ENCODE peak calls at places on chromosomes 3 and 15, in seven cellular contexts. One of them, this sample, is unnamed. For H4K20me1, the result is how much of the 10 kb centered on the place peaks cover.

GRCh38 chr15:85759391-85759790 is 35.3 kb downstream of the KLHL25 start:
- DNase-seq in IMR-90: no peak
- DNase-seq in PC-3: no peak
- DNase-seq in DND-41: no peak
- DNase-seq in hepatocyte: no peak
- DNase-seq in SK-N-SH: peak
- DNase-seq in astrocyte: no peak
- DNase-seq in this sample: no peak

GRCh38 chr3:39065197-39065596 is 13.4 kb downstream of the WDR48 start:
- DNase-seq in astrocyte: peak
- DNase-seq in hepatocyte: peak
- DNase-seq in PC-3: peak
- DNase-seq in DND-41: peak
- DNase-seq in SK-N-SH: peak
- DNase-seq in IMR-90: peak
- DNase-seq in this sample: no peak

GRCh38 chr3:46710229-46710628 is 7.4 kb downstream of the PRSS50 start:
- DNase-seq in hepatocyte: no peak
- DNase-seq in SK-N-SH: no peak
- DNase-seq in IMR-90: no peak
- DNase-seq in PC-3: no peak
- DNase-seq in DND-41: no peak
- DNase-seq in astrocyte: no peak
- DNase-seq in this sample: no peak

GRCh38 chr3:34533468-34533867 is 735.0 kb downstream of the PDCD6IP start:
- DNase-seq in IMR-90: no peak
- DNase-seq in astrocyte: no peak
- DNase-seq in PC-3: no peak
- DNase-seq in DND-41: no peak
- DNase-seq in SK-N-SH: no peak
- DNase-seq in hepatocyte: no peak
- DNase-seq in this sample: no peak

GRCh38 chr3:94028093-94028837 is at the start of gene STX19:
- DNase-seq in SK-N-SH: no peak
- DNase-seq in DND-41: no peak
- DNase-seq in PC-3: peak
- DNase-seq in IMR-90: no peak
- DNase-seq in hepatocyte: no peak
- DNase-seq in astrocyte: no peak
- DNase-seq in this sample: no peak

GRCh38 chr15:63815796-63816533 is 17.8 kb downstream of the HERC1 start:
- DNase-seq in SK-N-SH: no peak
- DNase-seq in hepatocyte: no peak
- DNase-seq in IMR-90: peak
- DNase-seq in astrocyte: no peak
- DNase-seq in PC-3: no peak
- DNase-seq in DND-41: no peak
- DNase-seq in this sample: no peak

GRCh38 chr3:12979151-12979946 is 93.9 kb downstream of the IQSEC1 start:
- DNase-seq in IMR-90: no peak
- DNase-seq in SK-N-SH: no peak
- DNase-seq in hepatocyte: no peak
- DNase-seq in PC-3: no peak
- DNase-seq in DND-41: no peak
- DNase-seq in astrocyte: no peak
- DNase-seq in this sample: no peak

GRCh38 chr3:114259566-114259965 is 22.2 kb upstream of the ZNF80 start:
- DNase-seq in DND-41: no peak
- DNase-seq in astrocyte: no peak
- DNase-seq in PC-3: no peak
- DNase-seq in SK-N-SH: no peak
- DNase-seq in IMR-90: no peak
- DNase-seq in hepatocyte: no peak
- DNase-seq in this sample: no peak

GRCh38 chr3:142987080-142987700 is 14.2 kb upstream of the U2SURP start:
- DNase-seq in DND-41: no peak
- DNase-seq in IMR-90: peak
- DNase-seq in SK-N-SH: peak
- DNase-seq in PC-3: peak
- DNase-seq in astrocyte: no peak
- DNase-seq in hepatocyte: peak
- DNase-seq in this sample: no peak

GRCh38 chr3:24060055-24060454 is 115.0 kb downstream of the NR1D2 start:
- DNase-seq in hepatocyte: peak
- DNase-seq in SK-N-SH: no peak
- DNase-seq in IMR-90: peak
- DNase-seq in astrocyte: peak
- DNase-seq in PC-3: peak
- DNase-seq in DND-41: no peak
- DNase-seq in this sample: peak

GRCh38 chr3:180926526-180926925 is 14.1 kb downstream of the FXR1 start:
- DNase-seq in IMR-90: peak
- DNase-seq in DND-41: no peak
- DNase-seq in hepatocyte: no peak
- DNase-seq in SK-N-SH: no peak
- DNase-seq in PC-3: no peak
- DNase-seq in astrocyte: no peak
- DNase-seq in this sample: no peak
- H4K20me1 ChIP-seq in IMR-90: half or more
- H4K20me1 ChIP-seq in DND-41: half or more
- H4K20me1 ChIP-seq in hepatocyte: half or more
- H4K20me1 ChIP-seq in SK-N-SH: half or more
- H4K20me1 ChIP-seq in PC-3: half or more
- H4K20me1 ChIP-seq in astrocyte: half or more
- H4K20me1 ChIP-seq in this sample: under half

GRCh38 chr3:121531269-121531668 is 14.5 kb downstream of the POLQ start:
- DNase-seq in astrocyte: no peak
- DNase-seq in SK-N-SH: no peak
- DNase-seq in PC-3: no peak
- DNase-seq in hepatocyte: no peak
- DNase-seq in DND-41: no peak
- DNase-seq in IMR-90: no peak
- DNase-seq in this sample: no peak

GRCh38 chr3:121529308-121529707 is 16.5 kb downstream of the POLQ start:
- DNase-seq in SK-N-SH: peak
- DNase-seq in PC-3: peak
- DNase-seq in hepatocyte: peak
- DNase-seq in astrocyte: no peak
- DNase-seq in DND-41: no peak
- DNase-seq in IMR-90: peak
- DNase-seq in this sample: no peak
- TF ChIP-seq CTCF in SK-N-SH: peak
- TF ChIP-seq CTCF in PC-3: peak
- TF ChIP-seq CTCF in hepatocyte: peak
- TF ChIP-seq CTCF in astrocyte: peak
- TF ChIP-seq CTCF in DND-41: peak
- TF ChIP-seq CTCF in IMR-90: peak
- TF ChIP-seq CTCF in this sample: no peak

DNA sequence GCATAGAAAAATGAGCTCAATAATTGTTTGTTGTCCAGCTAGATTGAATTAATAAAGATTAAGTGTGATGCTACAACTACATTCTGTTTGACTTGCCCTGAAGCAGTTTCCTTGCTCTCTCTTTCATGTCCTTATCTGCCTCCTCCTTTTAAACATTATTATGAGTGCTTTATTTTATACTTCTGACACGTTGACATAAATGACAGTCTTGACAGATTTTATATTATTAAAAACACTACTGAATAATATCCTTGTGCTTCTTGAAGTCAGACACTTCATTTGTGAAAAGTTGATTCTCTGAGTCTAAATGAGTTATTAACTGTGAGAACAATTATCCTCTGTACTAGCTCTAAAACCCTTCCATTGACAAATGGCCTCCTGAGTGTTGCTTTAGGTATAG is 58.2 kb downstream of the PLCL2 start:
- DNase-seq in SK-N-SH: no peak
- DNase-seq in DND-41: no peak
- DNase-seq in astrocyte: no peak
- DNase-seq in IMR-90: no peak
- DNase-seq in PC-3: no peak
- DNase-seq in hepatocyte: no peak
- DNase-seq in this sample: no peak
- H4K20me1 ChIP-seq in SK-N-SH: under half
- H4K20me1 ChIP-seq in DND-41: under half
- H4K20me1 ChIP-seq in astrocyte: under half
- H4K20me1 ChIP-seq in IMR-90: under half
- H4K20me1 ChIP-seq in PC-3: under half
- H4K20me1 ChIP-seq in hepatocyte: under half
- H4K20me1 ChIP-seq in this sample: under half

GRCh38 chr3:49133226-49133951 is 539 bp upstream of the LAMB2 start:
- DNase-seq in hepatocyte: peak
- DNase-seq in DND-41: no peak
- DNase-seq in IMR-90: peak
- DNase-seq in SK-N-SH: peak
- DNase-seq in astrocyte: peak
- DNase-seq in PC-3: peak
- DNase-seq in this sample: peak

GRCh38 chr3:49132437-49133225 is at the start of gene LAMB2:
- DNase-seq in hepatocyte: peak
- DNase-seq in DND-41: no peak
- DNase-seq in PC-3: peak
- DNase-seq in SK-N-SH: peak
- DNase-seq in astrocyte: peak
- DNase-seq in IMR-90: peak
- DNase-seq in this sample: peak

GRCh38 chr3:49132073-49132436 is 795 bp downstream of the LAMB2 start:
- DNase-seq in hepatocyte: no peak
- DNase-seq in astrocyte: no peak
- DNase-seq in DND-41: no peak
- DNase-seq in PC-3: no peak
- DNase-seq in SK-N-SH: no peak
- DNase-seq in IMR-90: no peak
- DNase-seq in this sample: no peak

GRCh38 chr3:49135499-49135898 is 2.6 kb upstream of the LAMB2 start:
- DNase-seq in astrocyte: no peak
- DNase-seq in IMR-90: no peak
- DNase-seq in PC-3: no peak
- DNase-seq in SK-N-SH: no peak
- DNase-seq in DND-41: no peak
- DNase-seq in hepatocyte: no peak
- DNase-seq in this sample: no peak

DNA sequence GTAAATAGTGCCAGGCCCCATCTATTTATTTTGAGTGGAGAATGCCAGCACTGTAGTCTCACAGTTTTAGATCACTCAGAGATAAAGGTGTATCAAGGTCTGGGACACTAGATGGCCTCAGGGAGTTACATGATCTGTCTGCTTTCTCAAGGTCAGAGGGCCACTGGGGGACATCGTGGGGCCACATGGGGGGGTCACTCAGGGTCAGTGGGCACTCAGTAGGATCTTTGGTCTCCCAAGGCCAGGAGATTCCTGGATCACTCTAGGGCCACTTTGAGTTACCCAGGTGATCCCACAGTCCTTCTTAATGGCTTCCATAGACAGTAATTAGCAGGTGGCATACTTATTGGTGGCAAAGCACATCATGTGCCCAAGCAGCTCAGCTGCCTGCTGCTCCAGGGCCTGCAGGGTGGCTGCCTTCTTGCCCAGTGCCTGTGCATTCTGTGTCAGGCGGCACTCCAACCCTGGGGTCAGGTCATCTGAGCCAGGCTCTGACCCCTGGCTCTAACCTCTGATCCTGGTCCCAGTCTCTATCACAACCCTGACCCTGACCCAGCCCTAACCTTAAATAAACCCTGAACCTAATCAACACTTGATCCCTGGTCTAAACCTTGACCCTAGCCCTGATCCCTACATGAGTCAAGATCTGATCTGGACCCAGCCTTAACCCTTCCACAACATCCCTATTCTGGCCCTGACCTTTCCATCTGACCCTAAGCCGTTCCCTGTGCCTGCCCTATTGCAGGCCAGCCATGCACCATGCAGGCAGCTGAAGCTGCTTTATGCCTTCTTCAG is 1.8 kb upstream of the LAMB2 start:
- DNase-seq in IMR-90: no peak
- DNase-seq in astrocyte: no peak
- DNase-seq in SK-N-SH: no peak
- DNase-seq in hepatocyte: no peak
- DNase-seq in DND-41: no peak
- DNase-seq in PC-3: no peak
- DNase-seq in this sample: no peak
- TF ChIP-seq CTCF in IMR-90: no peak
- TF ChIP-seq CTCF in astrocyte: no peak
- TF ChIP-seq CTCF in SK-N-SH: peak
- TF ChIP-seq CTCF in hepatocyte: peak
- TF ChIP-seq CTCF in DND-41: no peak
- TF ChIP-seq CTCF in PC-3: no peak
- TF ChIP-seq CTCF in this sample: no peak

GRCh38 chr3:152279474-152279873 is 10.7 kb downstream of the MBNL1 start:
- DNase-seq in astrocyte: no peak
- DNase-seq in hepatocyte: no peak
- DNase-seq in DND-41: no peak
- DNase-seq in IMR-90: no peak
- DNase-seq in PC-3: no peak
- DNase-seq in SK-N-SH: no peak
- DNase-seq in this sample: no peak

GRCh38 chr3:152282813-152283212 is 14.1 kb downstream of the MBNL1 start:
- DNase-seq in SK-N-SH: no peak
- DNase-seq in PC-3: no peak
- DNase-seq in astrocyte: no peak
- DNase-seq in IMR-90: no peak
- DNase-seq in hepatocyte: no peak
- DNase-seq in DND-41: no peak
- DNase-seq in this sample: no peak

GRCh38 chr3:152281032-152281713 is 12.4 kb downstream of the MBNL1 start:
- DNase-seq in IMR-90: no peak
- DNase-seq in astrocyte: peak
- DNase-seq in hepatocyte: no peak
- DNase-seq in SK-N-SH: no peak
- DNase-seq in DND-41: no peak
- DNase-seq in PC-3: no peak
- DNase-seq in this sample: no peak

GRCh38 chr3:152278674-152279427 is 10.1 kb downstream of the MBNL1 start:
- DNase-seq in hepatocyte: no peak
- DNase-seq in PC-3: no peak
- DNase-seq in DND-41: no peak
- DNase-seq in IMR-90: no peak
- DNase-seq in SK-N-SH: no peak
- DNase-seq in astrocyte: no peak
- DNase-seq in this sample: no peak

DNA sequence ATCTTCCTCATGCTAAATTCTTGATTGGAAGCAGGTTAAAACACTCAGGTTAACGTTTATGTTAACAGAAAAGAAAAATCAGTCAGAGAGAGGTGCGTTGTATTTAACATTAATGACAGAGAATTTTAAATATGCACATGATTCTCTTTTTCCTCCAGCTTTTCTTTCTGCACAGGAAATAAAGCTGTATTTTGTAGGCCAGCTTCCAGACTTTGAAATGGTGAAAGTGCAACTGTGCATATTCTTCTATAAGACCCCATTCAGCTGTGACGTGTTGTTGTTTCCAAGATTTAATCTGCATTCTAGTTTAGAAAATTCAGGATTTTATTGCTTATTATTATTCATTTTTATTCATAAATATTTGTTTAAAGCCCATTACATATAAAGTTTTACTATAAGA is 11.8 kb downstream of the MBNL1 start:
- DNase-seq in PC-3: no peak
- DNase-seq in astrocyte: no peak
- DNase-seq in DND-41: no peak
- DNase-seq in SK-N-SH: no peak
- DNase-seq in hepatocyte: no peak
- DNase-seq in IMR-90: no peak
- DNase-seq in this sample: no peak
- H4K20me1 ChIP-seq in PC-3: half or more
- H4K20me1 ChIP-seq in astrocyte: half or more
- H4K20me1 ChIP-seq in DND-41: half or more
- H4K20me1 ChIP-seq in SK-N-SH: half or more
- H4K20me1 ChIP-seq in hepatocyte: half or more
- H4K20me1 ChIP-seq in IMR-90: half or more
- H4K20me1 ChIP-seq in this sample: under half

This sample was measured in keratinocyte.